ENCODE peak calls at places on chromosomes 13 and 19, in five cellular contexts. Q is left ventricle myocardium inferior; V is CD8-positive, alpha-beta memory T cell; N is epithelial cell of esophagus; X is lower leg skin. C is an unnamed sample.
A peak's percentile ranks its signal among the peaks of the same experiment; 100 is the strongest.

GRCh38 chr19:5086725-5087439 is 118.0 kb downstream of the KDM4B start:
- DNase-seq in Q (no peak), V (no peak), N (no peak), X (no peak), C (no peak)

GRCh38 chr19:10000171-10000826 is 10.0 kb downstream of the COL5A3 start:
- DNase-seq in Q (peak; percentile 61), V (peak; percentile 45), N (peak; percentile 55), X (peak; percentile 92), C (peak; percentile 59)

GRCh38 chr13:106986033-106986484 is 418.1 kb upstream of the ARGLU1 start:
- DNase-seq in Q (peak; percentile 18), V (no peak), N (no peak), X (no peak), C (no peak)

GRCh38 chr13:68810660-68811059 is 1297.0 kb upstream of the ATXN8OS start:
- DNase-seq in Q (no peak), V (no peak), N (peak; percentile 16), X (no peak), C (no peak)

GRCh38 chr19:4199699-4200293 is 17.3 kb downstream of the ANKRD24 start:
- DNase-seq in Q (no peak), V (no peak), N (no peak), X (no peak), C (no peak)

GRCh38 chr19:13195678-13196077 is 45.5 kb downstream of the IER2 start:
- DNase-seq in Q (no peak), V (peak; percentile 47), N (peak; percentile 39), X (no peak), C (no peak)

GRCh38 chr19:1389033-1389940 is 5.6 kb downstream of the NDUFS7 start:
- DNase-seq in Q (no peak), V (no peak), N (no peak), X (no peak), C (no peak)

GRCh38 chr13:23613971-23614370 is 43.8 kb downstream of the TNFRSF19 start:
- DNase-seq in Q (no peak), V (no peak), N (no peak), X (no peak), C (no peak)

GRCh38 chr19:5186293-5187050 is 154.1 kb downstream of the PTPRS start:
- DNase-seq in Q (no peak), V (no peak), N (peak; percentile 10), X (no peak), C (peak; percentile 64)

GRCh38 chr13:110965038-110965754 is 50.3 kb upstream of the ANKRD10 start:
- DNase-seq in Q (no peak), V (no peak), N (peak; percentile 92), X (no peak), C (no peak)

GRCh38 chr19:52638601-52639000 is 446 bp upstream of the ZNF83 start:
- DNase-seq in Q (peak; percentile 22), V (no peak), N (no peak), X (no peak), C (peak; percentile 59)

GRCh38 chr19:57903298-57904174 is 12.9 kb downstream of the ZNF417 start:
- DNase-seq in Q (no peak), V (no peak), N (peak; percentile 47), X (peak; percentile 9), C (no peak)

GRCh38 chr19:50173144-50173543 is 10.1 kb upstream of the IZUMO2 start:
- DNase-seq in Q (no peak), V (no peak), N (no peak), X (no peak), C (no peak)

GRCh38 chr13:84132491-84132890 is 250.2 kb upstream of the SLITRK1 start:
- DNase-seq in Q (no peak), V (no peak), N (no peak), X (no peak), C (no peak)

GRCh38 chr19:41753936-41754529 is 1.3 kb upstream of the CEACAM6 start:
- DNase-seq in Q (no peak), V (peak; percentile 39), N (peak; percentile 52), X (peak; percentile 85), C (no peak)

GRCh38 chr13:109494955-109495354 is 291.4 kb downstream of the IRS2 start:
- DNase-seq in Q (no peak), V (no peak), N (peak; percentile 81), X (no peak), C (no peak)

GRCh38 chr13:23956106-23956505 is 58.8 kb upstream of the C1QTNF9B start:
- DNase-seq in Q (no peak), V (no peak), N (peak; percentile 92), X (no peak), C (no peak)

GRCh38 chr19:21084343-21084742 is 2.3 kb downstream of the ZNF714 start:
- DNase-seq in Q (no peak), V (no peak), N (peak; percentile 70), X (no peak), C (no peak)

GRCh38 chr19:55112781-55113569 is 4.5 kb downstream of the PPP1R12C start:
- DNase-seq in Q (no peak), V (no peak), N (no peak), X (no peak), C (no peak)

GRCh38 chr19:33683881-33684549 is 62.3 kb downstream of the CHST8 start:
- DNase-seq in Q (no peak), V (no peak), N (peak; percentile 30), X (peak; percentile 69), C (no peak)

GRCh38 chr13:48244159-48244558 is 11.2 kb downstream of the ITM2B start:
- DNase-seq in Q (no peak), V (no peak), N (no peak), X (no peak), C (no peak)

GRCh38 chr19:3655402-3656072 is 28.9 kb upstream of the CACTIN start:
- DNase-seq in Q (no peak), V (no peak), N (peak; percentile 83), X (no peak), C (no peak)

GRCh38 chr19:16013181-16013850 is 63.0 kb upstream of the TPM4 start:
- DNase-seq in Q (no peak), V (no peak), N (no peak), X (peak; percentile 70), C (no peak)

GRCh38 chr19:7799640-7800355 is 30.2 kb upstream of the EVI5L start:
- DNase-seq in Q (peak; percentile 52), V (peak; percentile 43), N (peak; percentile 70), X (peak; percentile 92), C (peak; percentile 73)

GRCh38 chr19:12159773-12160414 is 3.0 kb upstream of the ZNF136 start:
- DNase-seq in Q (no peak), V (no peak), N (no peak), X (no peak), C (no peak)

GRCh38 chr19:47433121-47433520 is 13.8 kb upstream of the MEIS3 start:
- DNase-seq in Q (no peak), V (no peak), N (no peak), X (no peak), C (no peak)

GRCh38 chr19:35712910-35713845 is 4.6 kb upstream of the KMT2B start:
- DNase-seq in Q (no peak), V (peak; percentile 50), N (no peak), X (no peak), C (no peak)

GRCh38 chr19:48203227-48203793 is 32.8 kb downstream of the ZSWIM9 start:
- DNase-seq in Q (no peak), V (no peak), N (no peak), X (no peak), C (peak; percentile 26)

GRCh38 chr19:51354742-51355148 is 11.4 kb downstream of the ETFB start:
- DNase-seq in Q (no peak), V (no peak), N (no peak), X (no peak), C (no peak)

GRCh38 chr19:14471436-14472187 is 3.5 kb downstream of the PTGER1 start:
- DNase-seq in Q (no peak), V (no peak), N (no peak), X (no peak), C (no peak)
- H3K4me3 ChIP-seq in Q (peak overlapping the region; percentile 51), V (no peak overlapping the region), N (no peak overlapping the region), X (no peak overlapping the region), C (no peak overlapping the region)

GRCh38 chr13:29844441-29844840 is 6.0 kb downstream of the UBL3 start:
- DNase-seq in Q (no peak), V (no peak), N (no peak), X (no peak), C (no peak)

GRCh38 chr13:29845440-29846056 is 4.9 kb downstream of the UBL3 start:
- DNase-seq in Q (no peak), V (no peak), N (peak; percentile 27), X (no peak), C (no peak)

GRCh38 chr13:29835280-29836061 is 14.9 kb downstream of the UBL3 start:
- DNase-seq in Q (no peak), V (no peak), N (no peak), X (no peak), C (no peak)

DNA sequence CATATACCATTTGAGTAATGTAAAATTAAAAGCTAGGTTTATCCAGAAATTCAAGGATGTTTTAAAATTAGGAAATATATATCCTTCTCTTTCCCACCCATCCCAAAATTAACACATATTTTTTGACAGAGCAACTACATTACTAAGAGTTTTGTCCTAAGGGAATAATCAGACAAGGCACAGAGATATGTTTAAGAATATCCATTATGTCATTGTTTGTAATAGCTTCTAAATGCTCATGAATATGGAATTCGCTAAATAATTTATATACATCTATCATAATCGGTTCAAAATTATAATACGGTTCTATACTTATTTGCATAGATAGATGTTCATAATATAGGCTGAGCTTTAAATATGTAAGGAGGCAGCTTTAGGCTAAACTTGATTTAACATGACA is 9.8 kb downstream of the UBL3 start:
- DNase-seq in Q (no peak), V (no peak), N (no peak), X (no peak), C (no peak)
- H3K4me3 ChIP-seq in Q (no peak overlapping the region), V (no peak overlapping the region), N (no peak overlapping the region), X (no peak overlapping the region), C (no peak overlapping the region)

DNA sequence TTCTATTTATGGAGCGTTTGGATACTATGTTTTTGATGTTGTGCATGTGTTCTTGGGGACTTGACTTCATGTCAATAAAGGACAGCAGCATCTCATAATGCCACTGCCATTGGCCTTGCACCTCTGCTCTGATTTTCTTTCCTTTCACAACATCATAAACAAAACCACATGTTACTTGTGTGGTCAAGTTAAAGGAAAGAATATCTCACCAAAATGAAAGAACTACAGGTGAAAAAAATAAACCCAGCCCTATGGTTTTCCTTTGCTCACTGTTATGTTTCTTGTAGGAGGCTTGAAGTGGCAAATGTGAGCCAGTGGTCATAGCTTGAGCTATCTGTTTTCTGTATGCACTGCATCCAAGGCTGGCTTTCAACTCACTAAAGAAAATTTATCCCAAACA is 240.4 kb downstream of the KCNRG start:
- DNase-seq in Q (no peak), V (peak; percentile 70), N (no peak), X (no peak), C (no peak)
- H3K4me3 ChIP-seq in Q (no peak overlapping the region), V (no peak overlapping the region), N (no peak overlapping the region), X (no peak overlapping the region), C (no peak overlapping the region)

DNA sequence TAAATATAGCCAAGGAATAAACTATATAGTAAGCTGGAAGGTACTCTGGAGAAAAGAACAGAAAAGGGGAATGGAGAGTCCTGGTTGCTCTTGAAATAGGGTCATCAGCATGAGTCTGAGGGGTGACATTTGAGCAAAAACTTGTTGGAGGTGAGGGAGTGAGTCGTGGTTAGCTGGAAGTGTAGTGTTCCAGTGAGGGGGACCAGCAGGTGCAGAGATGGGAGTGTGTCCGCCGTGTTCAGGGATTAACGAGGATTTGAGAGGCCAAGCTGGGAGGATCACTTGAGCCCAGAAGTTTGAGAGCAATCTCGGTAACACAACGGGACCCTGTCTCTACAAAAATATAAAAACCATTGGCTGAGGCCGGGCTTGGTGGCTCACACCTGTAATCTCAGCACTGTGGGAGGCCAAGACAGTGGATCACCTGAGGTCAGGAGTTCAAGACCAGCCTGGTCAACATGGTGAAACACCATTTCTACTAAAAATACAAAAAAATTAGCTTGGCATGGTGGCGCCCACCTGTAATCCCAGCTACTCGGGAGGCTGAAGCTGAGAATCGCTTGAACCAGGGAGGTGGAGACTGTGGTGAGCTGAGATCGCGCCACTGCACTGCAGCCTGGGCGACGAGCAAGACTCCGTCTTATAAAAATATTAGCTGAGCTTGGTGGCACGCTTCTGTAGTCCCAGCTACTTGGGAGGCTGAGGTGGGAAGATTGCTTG is 1.1 kb downstream of the SUPT5H start:
- DNase-seq in Q (no peak), V (no peak), N (no peak), X (no peak), C (no peak)
- H3K4me3 ChIP-seq in Q (peak overlapping the region; percentile 99), V (peak overlapping the region; percentile 89), N (peak overlapping the region; percentile 97), X (peak overlapping the region; percentile 96), C (peak overlapping the region; percentile 73)

C was measured in right atrium auricular region.